ENCODE peak calls at places on chromosome 11, in six cellular contexts. I is GM23338, A is psoas muscle, P is iPS DF 6.9, Q is body of pancreas, F is left ventricle myocardium inferior. G is an unnamed sample.

GRCh38 chr11:15532432-15532831 is 417.7 kb downstream of the INSC start:
- DNase-seq in I (no peak), A (no peak), P (no peak), Q (no peak), F (no peak), G (no peak)

GRCh38 chr11:39461065-39461464 is 1998.4 kb downstream of the LRRC4C start:
- DNase-seq in I (no peak), A (no peak), P (no peak), Q (no peak), F (no peak), G (no peak)

GRCh38 chr11:72736452-72737069 is 15.6 kb downstream of the ARAP1 start:
- DNase-seq in I (no peak), A (peak), P (no peak), Q (no peak), F (peak), G (no peak)

GRCh38 chr11:36421546-36422155 is 88.4 kb downstream of the TRAF6 start:
- DNase-seq in I (no peak), A (no peak), P (no peak), Q (no peak), F (no peak), G (no peak)

GRCh38 chr11:12587333-12587997 is 86.8 kb upstream of the TEAD1 start:
- DNase-seq in I (peak), A (no peak), P (no peak), Q (no peak), F (no peak), G (peak)

GRCh38 chr11:28268925-28269324 is 160.7 kb downstream of the METTL15 start:
- DNase-seq in I (no peak), A (no peak), P (no peak), Q (no peak), F (no peak), G (no peak)

GRCh38 chr11:119346605-119347004 is at the start of gene MFRP:
- DNase-seq in I (no peak), A (no peak), P (no peak), Q (no peak), F (no peak), G (no peak)

GRCh38 chr11:58616594-58616993 is 5.9 kb upstream of the CNTF start:
- DNase-seq in I (no peak), A (peak), P (no peak), Q (peak), F (peak), G (no peak)

DNA sequence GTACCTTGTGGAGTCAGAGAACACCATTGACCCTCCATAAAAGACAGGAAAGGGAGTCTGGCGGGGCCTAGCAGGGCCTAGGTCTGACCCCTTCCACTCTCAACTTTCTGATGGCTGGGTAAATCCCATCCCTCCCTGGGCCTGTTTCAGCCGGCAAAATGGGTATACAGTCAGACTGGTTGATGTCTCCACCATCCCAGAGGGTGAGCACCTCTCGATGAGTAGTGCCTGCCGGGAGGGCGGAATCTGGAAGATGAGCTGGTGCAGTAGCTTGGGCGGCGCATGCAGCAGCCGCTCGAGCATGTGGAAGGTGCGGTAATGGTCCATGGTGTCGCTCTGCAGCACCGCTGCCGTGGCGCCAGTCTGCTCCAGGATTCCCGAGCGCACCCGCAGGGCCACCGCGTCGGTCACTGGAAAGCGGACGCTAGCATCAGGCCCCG is 528 bp downstream of the FIBP start:
- DNase-seq in I (no peak), A (no peak), P (no peak), Q (no peak), F (no peak), G (no peak)
- H3K27ac ChIP-seq in I (peak), A (peak), P (no peak), Q (peak), F (peak), G (peak)

GRCh38 chr11:45432910-45433309 is 146.8 kb upstream of the SYT13 start:
- DNase-seq in I (no peak), A (no peak), P (no peak), Q (no peak), F (no peak), G (no peak)

GRCh38 chr11:45429719-45430118 is 143.6 kb upstream of the SYT13 start:
- DNase-seq in I (no peak), A (no peak), P (no peak), Q (no peak), F (no peak), G (no peak)

GRCh38 chr11:45432100-45432499 is 146.0 kb upstream of the SYT13 start:
- DNase-seq in I (peak), A (no peak), P (no peak), Q (no peak), F (no peak), G (peak)

GRCh38 chr11:45435706-45436105 is 149.6 kb upstream of the SYT13 start:
- DNase-seq in I (no peak), A (no peak), P (no peak), Q (no peak), F (no peak), G (no peak)

GRCh38 chr11:45431301-45432018 is 145.3 kb upstream of the SYT13 start:
- DNase-seq in I (no peak), A (no peak), P (no peak), Q (no peak), F (no peak), G (peak)
- H3K27ac ChIP-seq in I (no peak), A (no peak), P (no peak), Q (no peak), F (no peak), G (no peak)

DNA sequence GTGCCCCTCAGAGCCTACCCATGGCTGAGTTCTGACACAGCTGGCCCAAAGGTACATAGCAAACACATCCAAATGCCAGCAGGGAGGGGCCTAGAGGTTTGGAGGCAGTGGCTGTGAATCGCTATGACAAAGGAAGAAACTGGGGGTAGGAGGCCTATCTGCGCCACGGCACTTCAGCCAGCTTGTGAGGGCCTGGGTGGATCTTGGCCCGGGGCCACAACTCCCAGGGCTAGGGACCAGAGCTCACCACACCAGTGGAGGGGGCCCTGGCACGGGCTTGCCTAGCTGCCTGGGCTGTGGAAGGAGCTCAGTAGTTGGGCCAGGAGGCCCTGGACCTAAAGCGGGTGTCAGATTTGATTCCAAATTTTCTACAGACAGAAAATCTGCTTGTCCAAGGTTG is 9.4 kb upstream of the NAP1L4 start:
- DNase-seq in I (no peak), A (no peak), P (no peak), Q (peak), F (peak), G (no peak)
- H3K27ac ChIP-seq in I (no peak), A (no peak), P (no peak), Q (peak), F (peak), G (no peak)

GRCh38 chr11:87493516-87493915 is 455.8 kb downstream of the TMEM135 start:
- DNase-seq in I (peak), A (no peak), P (peak), Q (no peak), F (no peak), G (peak)
- H3K27ac ChIP-seq in I (no peak), A (no peak), P (no peak), Q (no peak), F (no peak), G (no peak)

DNA sequence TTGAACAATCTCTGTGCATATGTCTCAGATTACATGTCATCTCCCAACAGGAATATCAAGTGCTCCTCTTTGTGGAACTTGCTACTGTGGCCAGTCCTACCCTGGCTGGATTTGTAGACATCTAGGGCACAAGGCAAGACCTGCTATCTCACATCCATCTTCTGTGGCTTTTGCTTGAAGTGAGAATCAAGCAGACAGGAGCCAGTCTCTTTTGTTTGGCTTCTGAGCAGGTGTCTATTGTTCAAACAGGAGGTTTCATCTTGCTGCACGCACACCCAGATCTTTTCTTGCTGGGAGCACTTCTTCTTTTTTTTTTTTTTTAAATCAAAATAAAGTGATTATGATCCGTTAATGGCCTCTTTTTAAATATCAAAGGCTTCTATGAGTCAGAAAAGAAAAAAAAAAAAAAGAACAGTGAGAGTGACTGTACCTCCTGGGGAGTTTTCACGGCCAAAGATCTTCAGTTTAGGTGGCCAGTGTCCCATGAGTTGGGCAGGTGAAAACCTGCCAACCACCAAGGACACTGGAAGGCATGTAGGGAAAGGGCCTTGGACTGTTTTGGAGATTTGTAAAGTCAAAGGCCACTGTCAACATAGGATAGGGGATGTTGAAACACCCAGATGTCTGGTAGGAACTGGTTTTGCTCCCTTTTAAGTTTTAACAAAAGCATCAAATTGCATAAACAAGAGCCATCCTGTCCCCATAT is 78.1 kb downstream of the CD44 start:
- DNase-seq in I (no peak), A (no peak), P (no peak), Q (peak), F (no peak), G (peak)
- H3K27ac ChIP-seq in I (no peak), A (no peak), P (no peak), Q (no peak), F (no peak), G (no peak)

GRCh38 chr11:122743949-122744876 is 88.7 kb downstream of the UBASH3B start:
- DNase-seq in I (no peak), A (no peak), P (no peak), Q (no peak), F (no peak), G (peak)
- H3K27ac ChIP-seq in I (no peak), A (no peak), P (no peak), Q (no peak), F (no peak), G (no peak)

DNA sequence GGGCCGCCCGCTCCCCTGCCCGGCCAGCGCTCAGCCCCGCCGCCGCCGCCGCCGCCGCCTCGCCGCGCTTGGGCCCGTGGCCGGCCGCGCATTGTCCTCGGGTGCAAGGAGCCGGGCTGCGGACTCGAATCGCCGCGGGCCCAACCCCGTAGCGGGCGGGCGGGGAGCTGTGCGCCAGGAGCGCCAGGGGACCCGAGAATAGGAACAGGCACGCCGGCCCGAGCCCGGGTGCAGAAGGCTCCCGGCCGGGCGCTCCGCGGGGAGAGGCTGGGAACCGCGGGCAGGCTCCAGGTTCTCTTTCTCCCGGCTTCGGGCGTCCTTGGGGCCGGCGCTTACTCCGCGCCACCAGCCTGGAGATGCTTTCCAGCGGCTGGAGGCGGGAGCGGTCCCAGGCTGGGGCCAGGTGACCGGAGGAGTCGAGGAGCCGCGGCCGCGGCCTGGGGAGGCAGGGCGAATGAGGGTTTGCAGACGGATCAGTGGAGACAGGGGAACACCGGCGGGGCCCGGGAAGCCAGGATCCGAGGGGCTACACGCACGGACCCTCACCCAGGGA is 636 bp downstream of the PKNOX2 start:
- DNase-seq in I (peak), A (peak), P (no peak), Q (peak), F (peak), G (peak)
- H3K27ac ChIP-seq in I (no peak), A (peak), P (no peak), Q (peak), F (peak), G (peak)

GRCh38 chr11:2390871-2391662 is 9.5 kb upstream of the TSSC4 start:
- DNase-seq in I (no peak), A (no peak), P (no peak), Q (no peak), F (no peak), G (no peak)
- H3K27ac ChIP-seq in I (no peak), A (peak), P (no peak), Q (no peak), F (peak), G (no peak)

DNA sequence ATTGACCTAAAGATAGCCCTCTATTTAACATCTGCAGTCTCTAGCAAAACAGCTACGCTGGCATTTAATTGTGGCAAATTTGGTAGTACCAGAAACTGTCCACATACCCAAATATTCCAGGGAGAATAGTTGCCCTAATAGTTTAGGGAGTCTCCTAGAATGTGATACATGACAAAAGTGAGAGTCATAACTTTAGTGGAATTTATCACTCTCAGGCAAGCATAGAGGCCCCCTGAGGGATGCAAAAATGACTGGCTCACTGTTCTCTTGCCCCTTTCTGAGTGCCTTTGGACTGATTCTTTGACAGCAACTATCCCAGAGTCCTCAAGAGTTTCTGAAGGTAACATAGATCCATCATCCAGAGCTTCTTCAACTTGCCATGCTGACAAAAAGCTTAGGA is 2.3 kb upstream of the OR51B4 start:
- DNase-seq in I (no peak), A (no peak), P (no peak), Q (no peak), F (no peak), G (no peak)
- H3K27ac ChIP-seq in I (no peak), A (no peak), P (no peak), Q (no peak), F (no peak), G (no peak)

GRCh38 chr11:74459584-74459983 is 7.8 kb downstream of the KCNE3 start:
- DNase-seq in I (no peak), A (no peak), P (no peak), Q (no peak), F (no peak), G (no peak)
- H3K27ac ChIP-seq in I (no peak), A (no peak), P (no peak), Q (no peak), F (no peak), G (no peak)